ENCODE peak calls at places on chromosomes 1 and 21, in four cellular contexts. S is fibroblast of mammary gland, H is mesothelial cell of epicardium, E is WTC11. D is an unnamed sample.
A peak's percentile ranks its signal among the peaks of the same experiment; 100 is the strongest.

GRCh38 chr1:218967254-218967653 is 206.4 kb upstream of the LYPLAL1 start:
- DNase-seq in S (no peak), H (no peak), E (no peak), D (no peak)

GRCh38 chr1:27614625-27615344 is 10.8 kb upstream of the AHDC1 start:
- DNase-seq in S (no peak), H (no peak), E (peak; percentile 62), D (no peak)

GRCh38 chr1:106366627-106367319 is 689.7 kb upstream of the PRMT6 start:
- DNase-seq in S (no peak), H (no peak), E (peak; percentile 13), D (no peak)

GRCh38 chr1:164602142-164602429 is 43.1 kb downstream of the PBX1 start:
- DNase-seq in S (no peak), H (no peak), E (peak; percentile 59), D (no peak)

GRCh38 chr1:34983700-34984355 is 1.3 kb downstream of the TMEM35B start:
- DNase-seq in S (no peak), H (no peak), E (no peak), D (no peak)

GRCh38 chr1:116951175-116951935 is 41.6 kb downstream of the PTGFRN start:
- DNase-seq in S (peak; percentile 78), H (no peak), E (no peak), D (no peak)

GRCh38 chr1:186050360-186050759 is 316.2 kb downstream of the HMCN1 start:
- DNase-seq in S (peak; percentile 60), H (no peak), E (no peak), D (no peak)

GRCh38 chr1:212359794-212360479 is 54.7 kb downstream of the PACC1 start:
- DNase-seq in S (no peak), H (no peak), E (no peak), D (no peak)

GRCh38 chr21:29077651-29078090 is 4.2 kb upstream of the CCT8 start:
- DNase-seq in S (peak; percentile 50), H (no peak), E (no peak), D (no peak)

GRCh38 chr1:60679524-60679923 is 402.8 kb upstream of the NFIA start:
- DNase-seq in S (no peak), H (no peak), E (no peak), D (no peak)

GRCh38 chr1:36160388-36160948 is 4.5 kb downstream of the MAP7D1 start:
- DNase-seq in S (no peak), H (no peak), E (no peak), D (no peak)

GRCh38 chr1:14549897-14550635 is 48.4 kb upstream of the KAZN start:
- DNase-seq in S (no peak), H (no peak), E (no peak), D (no peak)

GRCh38 chr1:38512024-38512623 is 347.4 kb downstream of the RRAGC start:
- DNase-seq in S (no peak), H (no peak), E (no peak), D (no peak)

GRCh38 chr1:29801561-29801973 is 565.2 kb downstream of the PTPRU start:
- DNase-seq in S (no peak), H (no peak), E (no peak), D (no peak)

GRCh38 chr1:18957136-18957521 is 653 bp upstream of the IFFO2 start:
- DNase-seq in S (no peak), H (no peak), E (peak; percentile 45), D (no peak)

GRCh38 chr1:215276582-215276981 is 194.0 kb downstream of the KCNK2 start:
- DNase-seq in S (peak; percentile 16), H (no peak), E (no peak), D (no peak)

GRCh38 chr1:153777648-153778047 is 2.4 kb downstream of the SLC27A3 start:
- DNase-seq in S (peak; percentile 49), H (no peak), E (no peak), D (no peak)

GRCh38 chr1:1230656-1231399 is 973 bp downstream of the SDF4 start:
- DNase-seq in S (peak; percentile 86), H (no peak), E (no peak), D (no peak)

GRCh38 chr1:203691454-203691853 is 64.8 kb downstream of the ATP2B4 start:
- DNase-seq in S (no peak), H (no peak), E (no peak), D (no peak)

GRCh38 chr1:170701962-170702361 is 38.0 kb downstream of the PRRX1 start:
- DNase-seq in S (no peak), H (no peak), E (peak; percentile 25), D (no peak)

GRCh38 chr1:202888204-202888506 is 794 bp downstream of the RABIF start:
- DNase-seq in S (peak; percentile 35), H (no peak), E (no peak), D (no peak)

GRCh38 chr1:212814548-212814947 is 22.9 kb downstream of the TATDN3 start:
- DNase-seq in S (no peak), H (no peak), E (no peak), D (no peak)

DNA sequence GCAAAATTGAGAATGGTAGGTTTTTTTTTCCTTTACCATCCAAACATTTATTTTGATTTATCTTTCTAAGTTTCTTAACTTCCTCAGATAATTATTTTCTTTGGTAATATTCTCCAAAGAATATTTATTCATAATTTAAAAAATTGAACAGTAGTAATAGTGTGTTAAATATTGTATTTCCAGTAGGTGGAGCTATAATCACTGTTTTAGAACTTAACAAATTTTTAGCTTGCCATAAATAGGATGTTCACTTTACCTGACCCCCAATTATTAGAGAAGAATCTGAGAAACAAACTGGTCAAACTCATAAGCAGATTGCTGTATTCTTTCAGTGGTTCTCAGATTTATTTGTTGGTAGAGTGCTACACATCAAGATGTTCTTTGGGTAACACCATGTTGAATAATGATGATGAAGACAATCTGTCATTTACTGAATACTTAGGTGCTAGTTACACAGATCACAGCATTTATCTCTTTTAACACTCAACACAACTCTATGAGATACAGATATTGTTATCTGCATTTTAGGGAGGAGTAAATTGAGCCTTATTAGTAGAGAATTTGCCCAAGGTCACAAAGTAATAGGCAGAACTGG is 82.4 kb upstream of the GPR88 start:
- DNase-seq in S (peak; percentile 18), H (no peak), E (no peak), D (no peak)
- TF ChIP-seq CTCF in S (peak; percentile 40), H (peak; percentile 72), E (no peak), D (peak; percentile 81)

DNA sequence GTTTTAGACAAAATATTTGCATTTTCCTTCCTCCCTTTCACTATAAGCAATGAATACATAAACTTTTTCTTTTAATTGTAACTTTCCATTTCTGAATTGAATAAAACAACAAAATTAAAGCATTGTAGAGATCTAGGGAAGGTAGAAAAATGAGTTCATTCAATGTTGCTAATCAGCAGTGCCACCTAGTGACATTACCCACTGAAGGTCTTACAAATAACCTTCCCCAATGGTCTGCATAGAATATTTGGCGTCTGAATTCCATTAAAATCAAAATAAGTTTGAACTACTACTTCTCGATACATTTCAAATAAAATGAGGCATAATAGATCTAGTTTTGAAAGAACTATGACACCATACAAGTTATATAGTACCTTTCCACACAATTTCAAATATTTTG is 19.6 kb downstream of the FH start:
- DNase-seq in S (peak; percentile 75), H (no peak), E (no peak), D (no peak)
- TF ChIP-seq CTCF in S (peak; percentile 61), H (no peak), E (no peak), D (peak; percentile 71)

GRCh38 chr1:61921435-61921834 is 179.2 kb downstream of the PATJ start:
- DNase-seq in S (peak; percentile 5), H (no peak), E (no peak), D (no peak)
- TF ChIP-seq CTCF in S (peak; percentile 30), H (no peak), E (no peak), D (peak; percentile 56)

GRCh38 chr1:243363832-243364231 is 108.0 kb downstream of the SDCCAG8 start:
- DNase-seq in S (no peak), H (no peak), E (no peak), D (no peak)

GRCh38 chr1:243364330-243364729 is 108.5 kb downstream of the SDCCAG8 start:
- DNase-seq in S (no peak), H (no peak), E (no peak), D (no peak)

GRCh38 chr1:243367314-243367713 is 111.5 kb downstream of the SDCCAG8 start:
- DNase-seq in S (no peak), H (no peak), E (no peak), D (no peak)

DNA sequence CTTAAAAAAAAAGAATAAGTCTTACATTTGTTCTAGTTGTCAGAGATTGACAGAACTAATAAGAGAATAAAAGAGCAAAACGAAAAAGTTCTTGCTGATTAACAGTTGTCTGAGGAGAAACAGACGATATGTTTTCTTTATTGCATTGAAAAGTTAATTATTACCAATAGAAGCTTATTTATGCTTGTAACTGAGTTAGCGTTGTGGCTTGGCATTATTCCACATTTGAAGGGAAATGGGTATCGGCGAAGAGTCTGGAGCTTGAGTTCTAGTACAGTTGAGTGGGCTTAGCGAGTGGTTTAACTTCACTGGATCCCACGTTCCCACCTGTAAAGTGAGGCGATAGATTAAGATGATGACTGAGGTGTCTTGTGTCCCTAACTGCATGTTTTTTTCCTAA is 109.0 kb downstream of the SDCCAG8 start:
- DNase-seq in S (no peak), H (no peak), E (no peak), D (no peak)
- TF ChIP-seq CTCF in S (no peak), H (no peak), E (no peak), D (no peak)

GRCh38 chr1:167670563-167670962 is 40.5 kb downstream of the RCSD1 start:
- DNase-seq in S (no peak), H (no peak), E (no peak), D (no peak)
- TF ChIP-seq CTCF in S (no peak), H (no peak), E (no peak), D (no peak)

DNA sequence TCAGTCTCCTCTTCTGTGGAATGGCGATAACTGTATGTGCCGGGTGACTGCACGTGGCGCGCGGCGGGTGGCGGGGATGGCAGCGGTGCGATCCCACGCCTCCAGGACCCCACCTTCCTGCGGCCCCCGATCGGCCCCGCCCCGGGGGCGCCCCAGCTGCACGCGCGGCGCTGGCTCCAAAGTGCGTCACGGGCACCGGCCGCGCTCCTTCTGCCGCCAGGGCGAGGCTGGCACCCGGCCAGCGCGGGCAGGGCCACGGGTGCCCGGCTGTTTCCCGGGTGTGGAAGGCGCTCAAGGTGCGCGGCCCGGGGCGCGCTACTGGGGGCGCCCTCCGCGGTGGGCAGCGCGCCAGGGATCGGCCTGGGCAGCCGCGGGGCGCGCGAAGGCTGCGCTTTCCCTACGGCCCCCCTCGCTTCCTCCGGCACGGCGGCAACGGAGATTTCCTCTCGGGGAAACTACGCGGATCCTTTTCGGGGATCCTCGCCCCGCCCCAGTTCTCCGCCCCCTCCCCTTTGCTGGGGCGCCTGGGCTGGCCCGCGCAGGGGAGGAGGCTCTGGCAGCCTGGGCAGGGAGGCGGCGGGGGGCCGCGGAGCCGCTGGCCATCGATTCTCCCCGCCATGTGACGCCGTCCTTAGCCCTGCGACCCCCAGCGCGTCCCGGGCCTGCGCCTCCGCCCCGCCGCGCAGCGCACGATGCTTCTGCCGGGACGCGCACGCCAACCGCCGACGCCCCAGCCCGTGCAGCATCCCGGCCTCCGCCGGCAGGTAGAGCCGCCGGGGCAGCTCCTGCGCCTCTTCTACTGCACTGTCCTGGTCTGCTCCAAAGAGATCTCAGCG is at the start of gene EVA1C:
- DNase-seq in S (peak; percentile 53), H (peak; percentile 37), E (peak; percentile 60), D (no peak)
- TF ChIP-seq CTCF in S (no peak), H (no peak), E (no peak), D (no peak)

DNA sequence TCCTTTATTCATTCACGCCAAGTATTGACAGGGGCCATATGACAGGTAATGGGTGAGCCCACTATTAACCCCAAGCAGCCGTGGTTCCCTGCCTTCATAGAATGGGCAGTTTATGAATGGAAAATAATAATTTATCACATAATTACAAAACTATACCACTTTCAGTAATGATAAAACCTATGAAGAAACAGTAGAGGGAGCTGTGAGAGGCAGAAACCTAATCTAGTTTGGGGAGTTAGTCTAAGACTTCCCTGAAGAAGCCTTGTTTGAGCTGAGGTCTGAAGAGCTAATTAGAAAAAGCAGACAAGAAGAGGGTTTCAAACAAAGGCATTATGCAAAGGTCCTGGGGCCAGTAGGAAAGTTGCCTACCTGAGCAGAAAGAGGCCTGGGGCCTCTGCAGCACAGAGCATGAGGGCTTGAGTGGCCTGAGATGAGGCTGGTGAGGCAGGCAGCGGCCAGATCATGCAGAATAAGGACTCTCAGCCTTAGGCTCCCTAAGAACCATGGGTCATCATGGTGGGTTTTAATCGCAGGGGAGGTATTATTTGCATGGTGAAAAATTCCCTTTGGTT is 142.8 kb downstream of the ATG4C start:
- DNase-seq in S (no peak), H (no peak), E (no peak), D (no peak)
- TF ChIP-seq CTCF in S (no peak), H (no peak), E (no peak), D (no peak)